ENCODE peak calls at places on chromosomes 7 and 10, in ten cellular contexts. One of them, this sample, is unnamed.
A peak's percentile ranks its signal among the peaks of the same experiment; 100 is the strongest.

GRCh38 chr7:127647636-127648035 is 4.4 kb upstream of the SND1 start:
- DNase-seq in choroid plexus epithelial cell: no peak
- DNase-seq in GM10248: no peak
- DNase-seq in NCI-H187: no peak
- DNase-seq in body of pancreas: no peak
- DNase-seq in amniotic stem cell: no peak
- DNase-seq in AG08395: no peak
- DNase-seq in cardiac fibroblast: no peak
- DNase-seq in endothelial cell of umbilical vein: no peak
- DNase-seq in T-helper 9 cell: no peak
- DNase-seq in this sample: no peak

GRCh38 chr7:91007371-91007770 is 256.9 kb upstream of the FZD1 start:
- DNase-seq in NCI-H187: no peak
- DNase-seq in AG08395: no peak
- DNase-seq in GM10248: no peak
- DNase-seq in cardiac fibroblast: no peak
- DNase-seq in endothelial cell of umbilical vein: no peak
- DNase-seq in T-helper 9 cell: no peak
- DNase-seq in body of pancreas: no peak
- DNase-seq in amniotic stem cell: no peak
- DNase-seq in choroid plexus epithelial cell: no peak
- DNase-seq in this sample: no peak

GRCh38 chr7:155830961-155831806 is 18.9 kb upstream of the SHH start:
- DNase-seq in GM10248: no peak
- DNase-seq in body of pancreas: no peak
- DNase-seq in AG08395: no peak
- DNase-seq in T-helper 9 cell: no peak
- DNase-seq in choroid plexus epithelial cell: no peak
- DNase-seq in NCI-H187: no peak
- DNase-seq in endothelial cell of umbilical vein: no peak
- DNase-seq in amniotic stem cell: no peak
- DNase-seq in cardiac fibroblast: no peak
- DNase-seq in this sample: no peak

GRCh38 chr7:47651355-47652317 is 69.7 kb upstream of the TNS3 start:
- DNase-seq in GM10248: no peak
- DNase-seq in amniotic stem cell: peak; percentile 51
- DNase-seq in body of pancreas: no peak
- DNase-seq in choroid plexus epithelial cell: peak; percentile 99
- DNase-seq in T-helper 9 cell: no peak
- DNase-seq in cardiac fibroblast: peak; percentile 98
- DNase-seq in endothelial cell of umbilical vein: peak; percentile 51
- DNase-seq in NCI-H187: no peak
- DNase-seq in AG08395: peak; percentile 85
- DNase-seq in this sample: peak; percentile 67

GRCh38 chr10:116470768-116471415 is 43.2 kb downstream of the PNLIPRP3 start:
- DNase-seq in GM10248: no peak
- DNase-seq in endothelial cell of umbilical vein: no peak
- DNase-seq in body of pancreas: peak; percentile 65
- DNase-seq in amniotic stem cell: no peak
- DNase-seq in NCI-H187: no peak
- DNase-seq in T-helper 9 cell: no peak
- DNase-seq in choroid plexus epithelial cell: peak; percentile 2
- DNase-seq in AG08395: peak; percentile 41
- DNase-seq in cardiac fibroblast: no peak
- DNase-seq in this sample: peak; percentile 46

GRCh38 chr7:27142562-27143021 is 889 bp downstream of the HOXA5 start:
- DNase-seq in AG08395: no peak
- DNase-seq in choroid plexus epithelial cell: no peak
- DNase-seq in cardiac fibroblast: no peak
- DNase-seq in body of pancreas: no peak
- DNase-seq in NCI-H187: no peak
- DNase-seq in GM10248: no peak
- DNase-seq in amniotic stem cell: no peak
- DNase-seq in endothelial cell of umbilical vein: no peak
- DNase-seq in T-helper 9 cell: no peak
- DNase-seq in this sample: no peak

GRCh38 chr10:43261578-43261965 is 5.3 kb downstream of the RASGEF1A start:
- DNase-seq in choroid plexus epithelial cell: no peak
- DNase-seq in amniotic stem cell: no peak
- DNase-seq in T-helper 9 cell: no peak
- DNase-seq in body of pancreas: no peak
- DNase-seq in endothelial cell of umbilical vein: no peak
- DNase-seq in GM10248: no peak
- DNase-seq in NCI-H187: no peak
- DNase-seq in cardiac fibroblast: no peak
- DNase-seq in AG08395: no peak
- DNase-seq in this sample: no peak

GRCh38 chr7:4299431-4299830 is 382.7 kb upstream of the FOXK1 start:
- DNase-seq in AG08395: no peak
- DNase-seq in cardiac fibroblast: no peak
- DNase-seq in choroid plexus epithelial cell: no peak
- DNase-seq in T-helper 9 cell: no peak
- DNase-seq in NCI-H187: no peak
- DNase-seq in amniotic stem cell: no peak
- DNase-seq in body of pancreas: no peak
- DNase-seq in GM10248: no peak
- DNase-seq in endothelial cell of umbilical vein: no peak
- DNase-seq in this sample: no peak

GRCh38 chr10:38054361-38054797 is 39.8 kb upstream of the ZNF37A start:
- DNase-seq in T-helper 9 cell: no peak
- DNase-seq in amniotic stem cell: peak; percentile 21
- DNase-seq in AG08395: peak; percentile 10
- DNase-seq in NCI-H187: no peak
- DNase-seq in cardiac fibroblast: peak; percentile 87
- DNase-seq in endothelial cell of umbilical vein: no peak
- DNase-seq in GM10248: no peak
- DNase-seq in body of pancreas: no peak
- DNase-seq in choroid plexus epithelial cell: peak; percentile 92
- DNase-seq in this sample: no peak

GRCh38 chr10:132675031-132675740 is 110.8 kb downstream of the NKX6-2 start:
- DNase-seq in cardiac fibroblast: no peak
- DNase-seq in NCI-H187: no peak
- DNase-seq in T-helper 9 cell: no peak
- DNase-seq in amniotic stem cell: no peak
- DNase-seq in GM10248: no peak
- DNase-seq in AG08395: no peak
- DNase-seq in endothelial cell of umbilical vein: no peak
- DNase-seq in choroid plexus epithelial cell: no peak
- DNase-seq in body of pancreas: peak; percentile 6
- DNase-seq in this sample: no peak

GRCh38 chr10:119742988-119743646 is 17.3 kb downstream of the INPP5F start:
- DNase-seq in body of pancreas: no peak
- DNase-seq in AG08395: no peak
- DNase-seq in amniotic stem cell: no peak
- DNase-seq in choroid plexus epithelial cell: peak; percentile 31
- DNase-seq in GM10248: no peak
- DNase-seq in NCI-H187: no peak
- DNase-seq in endothelial cell of umbilical vein: no peak
- DNase-seq in cardiac fibroblast: peak; percentile 43
- DNase-seq in T-helper 9 cell: no peak
- DNase-seq in this sample: no peak

GRCh38 chr7:103240806-103241205 is 56.4 kb upstream of the PMPCB start:
- DNase-seq in choroid plexus epithelial cell: no peak
- DNase-seq in amniotic stem cell: no peak
- DNase-seq in cardiac fibroblast: peak; percentile 1
- DNase-seq in GM10248: no peak
- DNase-seq in AG08395: no peak
- DNase-seq in endothelial cell of umbilical vein: no peak
- DNase-seq in T-helper 9 cell: no peak
- DNase-seq in body of pancreas: peak; percentile 62
- DNase-seq in NCI-H187: no peak
- DNase-seq in this sample: no peak

GRCh38 chr10:45280113-45280512 is 35.3 kb downstream of the OR13A1 start:
- DNase-seq in body of pancreas: peak; percentile 34
- DNase-seq in cardiac fibroblast: peak; percentile 4
- DNase-seq in AG08395: no peak
- DNase-seq in choroid plexus epithelial cell: no peak
- DNase-seq in endothelial cell of umbilical vein: no peak
- DNase-seq in GM10248: no peak
- DNase-seq in T-helper 9 cell: no peak
- DNase-seq in NCI-H187: no peak
- DNase-seq in amniotic stem cell: no peak
- DNase-seq in this sample: no peak

GRCh38 chr7:149474309-149475120 is 13.7 kb upstream of the ZNF777 start:
- DNase-seq in GM10248: no peak
- DNase-seq in choroid plexus epithelial cell: no peak
- DNase-seq in AG08395: no peak
- DNase-seq in T-helper 9 cell: no peak
- DNase-seq in endothelial cell of umbilical vein: no peak
- DNase-seq in cardiac fibroblast: no peak
- DNase-seq in body of pancreas: no peak
- DNase-seq in amniotic stem cell: no peak
- DNase-seq in NCI-H187: no peak
- DNase-seq in this sample: no peak

GRCh38 chr7:128236924-128237586 is 4.0 kb upstream of the LEP start:
- DNase-seq in NCI-H187: no peak
- DNase-seq in body of pancreas: peak; percentile 52
- DNase-seq in T-helper 9 cell: no peak
- DNase-seq in AG08395: peak; percentile 89
- DNase-seq in GM10248: no peak
- DNase-seq in endothelial cell of umbilical vein: peak; percentile 28
- DNase-seq in amniotic stem cell: no peak
- DNase-seq in cardiac fibroblast: peak; percentile 79
- DNase-seq in choroid plexus epithelial cell: peak; percentile 60
- DNase-seq in this sample: peak; percentile 83

GRCh38 chr10:61606971-61607907 is 55.5 kb upstream of the CABCOCO1 start:
- DNase-seq in AG08395: no peak
- DNase-seq in endothelial cell of umbilical vein: peak; percentile 19
- DNase-seq in T-helper 9 cell: no peak
- DNase-seq in choroid plexus epithelial cell: peak; percentile 48
- DNase-seq in amniotic stem cell: no peak
- DNase-seq in cardiac fibroblast: no peak
- DNase-seq in GM10248: no peak
- DNase-seq in NCI-H187: no peak
- DNase-seq in body of pancreas: no peak
- DNase-seq in this sample: no peak

GRCh38 chr10:118610577-118610976 is 15.1 kb upstream of the PRLHR start:
- DNase-seq in AG08395: no peak
- DNase-seq in GM10248: no peak
- DNase-seq in choroid plexus epithelial cell: no peak
- DNase-seq in body of pancreas: no peak
- DNase-seq in cardiac fibroblast: no peak
- DNase-seq in T-helper 9 cell: no peak
- DNase-seq in amniotic stem cell: no peak
- DNase-seq in NCI-H187: no peak
- DNase-seq in endothelial cell of umbilical vein: no peak
- DNase-seq in this sample: no peak

GRCh38 chr7:120658516-120658915 is 199.4 kb downstream of the TSPAN12 start:
- DNase-seq in NCI-H187: no peak
- DNase-seq in body of pancreas: no peak
- DNase-seq in choroid plexus epithelial cell: no peak
- DNase-seq in endothelial cell of umbilical vein: no peak
- DNase-seq in AG08395: no peak
- DNase-seq in amniotic stem cell: no peak
- DNase-seq in cardiac fibroblast: no peak
- DNase-seq in GM10248: no peak
- DNase-seq in T-helper 9 cell: no peak
- DNase-seq in this sample: no peak

GRCh38 chr10:99123851-99124250 is 111.8 kb downstream of the HPSE2 start:
- DNase-seq in NCI-H187: no peak
- DNase-seq in amniotic stem cell: no peak
- DNase-seq in choroid plexus epithelial cell: no peak
- DNase-seq in body of pancreas: no peak
- DNase-seq in cardiac fibroblast: no peak
- DNase-seq in AG08395: no peak
- DNase-seq in endothelial cell of umbilical vein: no peak
- DNase-seq in T-helper 9 cell: no peak
- DNase-seq in GM10248: no peak
- DNase-seq in this sample: no peak

GRCh38 chr7:48118041-48118440 is 29.0 kb downstream of the UPP1 start:
- DNase-seq in AG08395: no peak
- DNase-seq in amniotic stem cell: no peak
- DNase-seq in body of pancreas: no peak
- DNase-seq in endothelial cell of umbilical vein: no peak
- DNase-seq in cardiac fibroblast: no peak
- DNase-seq in GM10248: no peak
- DNase-seq in NCI-H187: no peak
- DNase-seq in choroid plexus epithelial cell: no peak
- DNase-seq in T-helper 9 cell: no peak
- DNase-seq in this sample: no peak

GRCh38 chr10:95181731-95182130 is 12.3 kb upstream of the ACSM6 start:
- DNase-seq in amniotic stem cell: no peak
- DNase-seq in NCI-H187: no peak
- DNase-seq in cardiac fibroblast: no peak
- DNase-seq in T-helper 9 cell: no peak
- DNase-seq in body of pancreas: no peak
- DNase-seq in endothelial cell of umbilical vein: peak; percentile 81
- DNase-seq in choroid plexus epithelial cell: peak; percentile 4
- DNase-seq in AG08395: peak; percentile 14
- DNase-seq in GM10248: no peak
- DNase-seq in this sample: no peak

GRCh38 chr10:121509776-121510175 is 88.5 kb downstream of the FGFR2 start:
- DNase-seq in AG08395: no peak
- DNase-seq in amniotic stem cell: no peak
- DNase-seq in endothelial cell of umbilical vein: no peak
- DNase-seq in GM10248: no peak
- DNase-seq in cardiac fibroblast: no peak
- DNase-seq in T-helper 9 cell: no peak
- DNase-seq in choroid plexus epithelial cell: no peak
- DNase-seq in NCI-H187: no peak
- DNase-seq in body of pancreas: no peak
- DNase-seq in this sample: peak; percentile 37

GRCh38 chr10:1187151-1187854 is 131.1 kb downstream of the WDR37 start:
- DNase-seq in endothelial cell of umbilical vein: no peak
- DNase-seq in choroid plexus epithelial cell: no peak
- DNase-seq in body of pancreas: no peak
- DNase-seq in T-helper 9 cell: no peak
- DNase-seq in GM10248: no peak
- DNase-seq in cardiac fibroblast: no peak
- DNase-seq in AG08395: no peak
- DNase-seq in amniotic stem cell: no peak
- DNase-seq in NCI-H187: no peak
- DNase-seq in this sample: peak; percentile 17